ENCODE peak calls at places on chromosomes 2 and 18, in five cellular contexts. T, H, Y, N and F are unnamed samples.

GRCh38 chr2:82538590-82538989 is 1920.5 kb downstream of the SUCLG1 start:
- DNase-seq in T (no peak), H (no peak), Y (no peak), N (no peak), F (no peak)

GRCh38 chr2:6580982-6581381 is 284.7 kb downstream of the CMPK2 start:
- DNase-seq in T (no peak), H (no peak), Y (peak), N (peak), F (no peak)

GRCh38 chr2:166762746-166763145 is 125.5 kb upstream of the XIRP2 start:
- DNase-seq in T (no peak), H (no peak), Y (peak), N (no peak), F (no peak)

GRCh38 chr18:26103579-26103978 is 13.2 kb upstream of the SS18 start:
- DNase-seq in T (no peak), H (no peak), Y (peak), N (no peak), F (no peak)

GRCh38 chr2:153354406-153354805 is 124.2 kb downstream of the RPRM start:
- DNase-seq in T (no peak), H (no peak), Y (no peak), N (no peak), F (no peak)

GRCh38 chr2:10059016-10059351 is 15.6 kb downstream of the KLF11 start:
- DNase-seq in T (no peak), H (no peak), Y (no peak), N (no peak), F (no peak)

GRCh38 chr2:74887445-74887951 is 53.6 kb downstream of the HK2 start:
- DNase-seq in T (no peak), H (no peak), Y (peak), N (no peak), F (no peak)

GRCh38 chr2:16722677-16723076 is 57.0 kb upstream of the CYRIA start:
- DNase-seq in T (no peak), H (no peak), Y (peak), N (no peak), F (no peak)

GRCh38 chr2:153404792-153405191 is 73.8 kb downstream of the RPRM start:
- DNase-seq in T (no peak), H (no peak), Y (no peak), N (no peak), F (no peak)

GRCh38 chr18:71998547-71998946 is 545.6 kb downstream of the CBLN2 start:
- DNase-seq in T (no peak), H (no peak), Y (no peak), N (no peak), F (no peak)

DNA sequence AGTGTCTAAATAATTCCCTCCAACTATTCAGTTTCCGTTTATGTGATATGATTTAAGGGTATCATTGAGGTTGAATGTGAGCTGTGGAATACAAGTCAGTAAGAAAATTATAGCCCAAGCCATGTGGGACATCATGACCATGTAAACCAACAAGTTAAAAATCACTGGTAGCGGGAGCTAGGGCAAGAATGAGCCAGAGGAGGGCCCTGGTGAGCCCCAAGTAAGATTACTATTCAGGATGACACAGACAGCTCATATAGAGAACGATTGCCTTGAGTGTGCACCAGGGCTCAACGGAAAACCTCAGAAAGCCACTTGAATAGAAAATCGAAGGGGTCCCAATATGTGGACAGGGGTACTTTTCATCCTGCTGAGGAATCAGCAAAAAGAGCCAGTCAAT is 87.8 kb upstream of the RBMS1 start:
- DNase-seq in T (no peak), H (no peak), Y (peak), N (no peak), F (no peak)
- TF ChIP-seq CTCF in T (no peak), H (no peak), Y (peak), N (no peak), F (no peak)

GRCh38 chr2:232438051-232438450 is 17.9 kb upstream of the ALPI start:
- DNase-seq in T (no peak), H (no peak), Y (no peak), N (no peak), F (no peak)

GRCh38 chr2:232438951-232439757 is 16.8 kb upstream of the ALPI start:
- DNase-seq in T (no peak), H (no peak), Y (no peak), N (no peak), F (no peak)

GRCh38 chr2:232437130-232437620 is 18.8 kb upstream of the ALPI start:
- DNase-seq in T (no peak), H (no peak), Y (no peak), N (no peak), F (no peak)

GRCh38 chr2:232441147-232441651 is 14.8 kb upstream of the ALPI start:
- DNase-seq in T (no peak), H (no peak), Y (no peak), N (no peak), F (no peak)

DNA sequence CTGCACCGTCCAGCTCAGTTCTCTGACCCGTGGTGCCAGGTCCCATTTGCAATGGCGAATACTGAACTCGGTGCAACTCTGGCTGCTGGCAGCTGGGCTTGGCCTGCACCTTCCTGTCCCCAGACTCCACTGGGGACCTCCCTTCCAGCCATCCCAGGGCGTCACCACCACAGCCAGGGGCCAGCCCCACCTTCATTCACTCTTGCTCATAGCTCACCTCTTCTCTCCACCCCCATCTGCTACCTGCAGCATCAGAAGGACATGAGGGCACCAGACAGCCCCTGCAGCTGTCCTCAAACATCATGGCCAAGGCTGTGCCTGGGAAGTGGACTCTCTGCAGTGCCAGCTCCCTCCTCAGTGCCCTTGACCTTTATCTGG is 16.2 kb upstream of the ALPI start:
- DNase-seq in T (no peak), H (no peak), Y (no peak), N (no peak), F (peak)
- TF ChIP-seq CTCF in T (peak), H (peak), Y (peak), N (no peak), F (peak)

GRCh38 chr2:1137992-1138391 is 187.3 kb downstream of the SNTG2 start:
- DNase-seq in T (no peak), H (no peak), Y (no peak), N (no peak), F (no peak)

GRCh38 chr2:1136807-1137663 is 186.4 kb downstream of the SNTG2 start:
- DNase-seq in T (no peak), H (no peak), Y (no peak), N (no peak), F (no peak)

GRCh38 chr2:1132328-1132964 is 181.8 kb downstream of the SNTG2 start:
- DNase-seq in T (no peak), H (no peak), Y (no peak), N (peak), F (no peak)

GRCh38 chr2:1134629-1135028 is 184.0 kb downstream of the SNTG2 start:
- DNase-seq in T (no peak), H (no peak), Y (no peak), N (no peak), F (no peak)

DNA sequence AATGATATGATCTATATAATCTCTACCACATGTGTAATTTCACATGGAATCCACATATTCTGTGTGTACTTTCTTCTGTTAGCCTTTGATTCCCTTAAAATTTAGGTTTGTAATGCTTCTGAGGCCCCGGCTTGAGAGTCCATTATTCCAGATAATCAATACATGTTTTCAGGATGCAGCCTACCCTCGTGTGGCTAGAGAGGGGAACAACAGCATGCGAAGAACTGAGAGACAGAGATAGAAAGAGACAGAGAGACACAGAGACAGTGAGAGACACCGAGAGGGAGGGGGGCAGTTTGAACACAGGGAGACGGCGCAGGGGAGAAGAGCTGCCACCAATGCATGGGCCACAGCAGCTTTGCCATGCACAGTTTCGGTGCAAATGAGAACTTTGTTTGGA is 185.4 kb downstream of the SNTG2 start:
- DNase-seq in T (no peak), H (no peak), Y (peak), N (no peak), F (no peak)
- TF ChIP-seq CTCF in T (peak), H (no peak), Y (peak), N (peak), F (no peak)

GRCh38 chr2:165469417-165469816 is at the start of gene CSRNP3:
- DNase-seq in T (peak), H (no peak), Y (peak), N (peak), F (no peak)
- TF ChIP-seq CTCF in T (no peak), H (no peak), Y (peak), N (no peak), F (no peak)

GRCh38 chr2:218033208-218033589 is 30.4 kb upstream of the TNS1 start:
- DNase-seq in T (no peak), H (no peak), Y (no peak), N (no peak), F (no peak)

GRCh38 chr2:218035463-218036100 is 32.8 kb upstream of the TNS1 start:
- DNase-seq in T (no peak), H (no peak), Y (no peak), N (no peak), F (no peak)

GRCh38 chr2:218033590-218034496 is 31.0 kb upstream of the TNS1 start:
- DNase-seq in T (no peak), H (no peak), Y (no peak), N (no peak), F (no peak)

GRCh38 chr2:218039171-218039570 is 29.9 kb upstream of the RUFY4 start:
- DNase-seq in T (no peak), H (no peak), Y (no peak), N (peak), F (no peak)

GRCh38 chr2:218036371-218036770 is 32.7 kb upstream of the RUFY4 start:
- DNase-seq in T (no peak), H (no peak), Y (peak), N (no peak), F (no peak)
- TF ChIP-seq CTCF in T (no peak), H (no peak), Y (peak), N (no peak), F (peak)

GRCh38 chr2:96574364-96574763 is 37.8 kb downstream of the ARID5A start:
- DNase-seq in T (no peak), H (no peak), Y (peak), N (no peak), F (no peak)
- TF ChIP-seq CTCF in T (no peak), H (no peak), Y (peak), N (no peak), F (peak)

GRCh38 chr2:80852808-80853139 is 548.2 kb upstream of the LRRTM1 start:
- DNase-seq in T (no peak), H (no peak), Y (no peak), N (no peak), F (peak)
- TF ChIP-seq CTCF in T (no peak), H (no peak), Y (no peak), N (peak), F (peak)

DNA sequence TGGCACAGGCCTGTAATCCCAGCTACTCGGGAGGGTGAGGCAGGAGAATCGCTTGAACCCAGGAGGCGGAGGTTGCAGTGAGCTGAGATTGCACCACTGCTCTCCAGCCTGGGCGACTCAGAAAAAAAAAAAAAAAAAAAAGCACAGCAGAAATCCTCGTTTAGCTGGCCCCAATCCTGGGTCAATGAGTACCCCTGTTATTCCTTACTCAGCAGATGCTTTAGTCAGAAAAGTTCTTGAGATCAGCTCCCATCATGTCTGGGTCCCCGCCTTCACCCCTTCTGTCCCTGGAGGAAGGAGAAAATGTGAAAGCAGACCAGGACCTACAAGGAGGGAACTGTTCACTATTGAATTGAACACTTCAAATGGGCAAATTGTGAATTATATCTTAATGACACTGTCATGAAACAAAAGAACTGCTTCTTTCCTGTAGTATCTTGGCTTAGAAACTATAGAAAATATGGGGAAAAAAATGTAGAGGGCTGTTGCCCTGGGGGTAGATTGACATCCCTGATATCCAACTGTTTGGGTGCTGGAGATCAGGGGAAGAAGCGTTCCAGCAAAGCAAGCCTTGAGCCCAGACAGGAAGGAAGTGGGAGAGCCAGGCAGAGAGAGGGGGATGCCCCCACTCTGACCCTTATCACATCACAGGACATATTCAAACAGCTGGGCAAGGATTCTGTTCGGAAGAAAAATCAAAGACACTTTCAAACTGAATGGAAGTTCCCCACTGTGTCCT is 16.6 kb upstream of the KCNG3 start:
- DNase-seq in T (no peak), H (no peak), Y (peak), N (no peak), F (no peak)
- TF ChIP-seq CTCF in T (no peak), H (no peak), Y (no peak), N (no peak), F (no peak)

GRCh38 chr2:222912776-222913175 is 51.9 kb downstream of the ACSL3 start:
- DNase-seq in T (no peak), H (no peak), Y (no peak), N (no peak), F (no peak)

GRCh38 chr2:222919841-222920609 is 59.2 kb downstream of the ACSL3 start:
- DNase-seq in T (no peak), H (no peak), Y (peak), N (peak), F (no peak)

GRCh38 chr2:222916229-222917197 is 55.7 kb downstream of the ACSL3 start:
- DNase-seq in T (no peak), H (no peak), Y (peak), N (no peak), F (no peak)

GRCh38 chr2:222912117-222912516 is 51.3 kb downstream of the ACSL3 start:
- DNase-seq in T (no peak), H (peak), Y (peak), N (no peak), F (peak)

DNA sequence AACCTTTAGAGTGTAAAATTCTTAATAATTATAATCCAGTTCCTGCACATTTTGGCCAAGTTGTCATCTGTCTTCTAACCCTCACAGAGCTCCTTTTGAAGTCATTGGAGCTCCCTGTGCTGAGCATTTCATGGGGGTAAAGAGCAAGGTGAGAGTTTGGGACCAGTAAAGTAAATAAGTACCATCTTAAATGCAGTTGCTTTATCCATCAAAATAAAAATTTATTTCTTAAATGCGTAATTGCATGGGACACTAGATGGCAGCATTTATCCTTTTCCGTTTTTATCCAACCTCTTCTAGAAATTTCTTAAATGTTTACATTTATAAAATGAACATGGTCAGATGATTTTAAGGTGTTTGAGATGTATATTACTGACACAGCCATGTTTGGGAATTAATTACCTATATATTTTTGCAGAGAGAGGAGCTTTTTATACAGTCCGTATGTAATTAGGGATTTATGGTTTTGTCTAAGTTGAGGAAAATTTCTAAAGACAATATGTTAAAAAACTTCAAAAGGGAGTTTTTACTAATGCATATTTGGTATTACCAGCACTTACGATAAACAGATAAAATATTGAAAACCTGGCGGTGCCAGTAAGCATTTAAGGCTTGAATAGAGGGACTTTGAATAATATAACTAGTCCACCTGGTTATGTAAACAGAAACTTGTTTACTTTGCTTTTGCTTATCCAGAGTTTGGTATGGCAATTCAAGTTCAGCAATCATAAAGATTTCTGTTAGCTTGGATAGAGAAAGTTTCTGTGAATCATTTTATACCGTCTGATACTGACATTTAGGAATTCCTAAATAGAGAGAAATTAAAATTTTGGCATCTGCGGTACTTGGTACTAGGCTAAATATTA is 54.5 kb downstream of the ACSL3 start:
- DNase-seq in T (no peak), H (no peak), Y (peak), N (no peak), F (no peak)
- TF ChIP-seq CTCF in T (peak), H (peak), Y (peak), N (peak), F (peak)

DNA sequence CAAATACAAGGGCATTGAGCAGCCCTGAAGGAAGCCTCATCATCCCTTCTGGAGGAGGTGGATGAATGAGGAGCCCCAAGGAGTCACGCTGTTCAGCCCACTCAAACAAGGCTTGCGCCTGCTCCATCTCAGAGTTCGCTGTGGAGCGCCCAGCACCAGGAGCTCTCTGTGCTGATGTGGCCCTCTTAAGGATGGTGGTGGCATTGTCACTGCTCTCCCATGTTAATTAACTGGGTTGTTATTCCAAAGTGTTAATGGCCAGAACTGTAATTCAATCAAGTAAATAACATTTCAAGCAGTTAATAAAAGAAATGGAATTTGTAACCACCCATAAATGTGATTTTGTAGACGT is 726.0 kb upstream of the RAB6C start:
- DNase-seq in T (no peak), H (no peak), Y (no peak), N (no peak), F (peak)
- TF ChIP-seq CTCF in T (no peak), H (no peak), Y (no peak), N (no peak), F (peak)